ENCODE peak calls at places on chromosomes 16 and 17, in four cellular contexts. T, B, F and E are unnamed samples.

GRCh38 chr17:42118545-42118944 is 2.6 kb downstream of the KAT2A start:
- DNase-seq in T (no peak), F (peak; percentile 58), B (peak; percentile 66), E (peak; percentile 31)

GRCh38 chr17:48612854-48613691 is 2.0 kb downstream of the HOXB8 start:
- DNase-seq in B (peak; percentile 31), T (peak; percentile 67), F (peak; percentile 56), E (peak; percentile 47)

GRCh38 chr17:68378202-68379149 is 78.8 kb downstream of the WIPI1 start:
- DNase-seq in F (no peak), B (peak; percentile 85), T (no peak), E (no peak)

GRCh38 chr16:85028638-85029412 is 1.2 kb downstream of the KIAA0513 start:
- DNase-seq in B (peak; percentile 88), F (peak; percentile 34), T (peak; percentile 30), E (peak; percentile 42)

GRCh38 chr16:66159987-66160386 is 206.5 kb upstream of the CDH5 start:
- DNase-seq in F (no peak), T (no peak), B (no peak), E (no peak)

GRCh38 chr16:82657239-82657638 is 30.5 kb downstream of the CDH13 start:
- DNase-seq in T (no peak), F (no peak), B (no peak), E (no peak)

GRCh38 chr16:66287916-66288315 is 78.6 kb upstream of the CDH5 start:
- DNase-seq in B (no peak), F (no peak), T (no peak), E (no peak)

GRCh38 chr16:48014349-48015135 is 141.3 kb downstream of the ABCC12 start:
- DNase-seq in B (no peak), F (peak; percentile 8), T (no peak), E (no peak)

GRCh38 chr17:34739386-34739785 is 160.0 kb downstream of the TMEM132E start:
- DNase-seq in T (no peak), B (no peak), F (no peak), E (no peak)

GRCh38 chr17:2235792-2236365 is 67.7 kb downstream of the SMG6 start:
- DNase-seq in T (no peak), F (no peak), B (no peak), E (no peak)

GRCh38 chr16:56682703-56683397 is 580 bp downstream of the MT1X start:
- DNase-seq in T (no peak), F (peak; percentile 38), B (peak; percentile 41), E (no peak)

GRCh38 chr17:18332909-18333489 is 17.9 kb downstream of the SMCR8 start:
- DNase-seq in T (no peak), F (no peak), B (no peak), E (no peak)

GRCh38 chr17:8466466-8466865 is 30.8 kb downstream of the NDEL1 start:
- DNase-seq in F (no peak), T (no peak), B (no peak), E (no peak)

GRCh38 chr17:32519769-32520701 is 33.2 kb downstream of the CDK5R1 start:
- DNase-seq in T (no peak), F (no peak), B (peak; percentile 14), E (no peak)

GRCh38 chr17:45740553-45741330 is 43.4 kb upstream of the CRHR1 start:
- DNase-seq in B (no peak), T (no peak), F (peak; percentile 64), E (peak; percentile 65)

GRCh38 chr16:48607056-48607825 is 2.7 kb downstream of the N4BP1 start:
- DNase-seq in T (no peak), F (peak; percentile 21), B (peak; percentile 30), E (no peak)

GRCh38 chr17:58680038-58680369 is 11.8 kb downstream of the TEX14 start:
- DNase-seq in B (no peak), F (peak; percentile 19), T (no peak), E (no peak)

GRCh38 chr17:61379457-61380216 is 20.0 kb upstream of the TBX2 start:
- DNase-seq in F (no peak), T (no peak), B (no peak), E (no peak)

GRCh38 chr17:79490530-79490929 is 120.3 kb downstream of the RBFOX3 start:
- DNase-seq in B (no peak), T (no peak), F (no peak), E (no peak)

GRCh38 chr16:58515125-58515870 is at the start of gene SETD6:
- DNase-seq in T (peak; percentile 70), F (peak; percentile 95), B (peak; percentile 93), E (peak; percentile 92)

GRCh38 chr16:9047689-9048301 is 43.6 kb upstream of the HAPSTR1 start:
- DNase-seq in T (no peak), F (peak; percentile 92), B (peak; percentile 83), E (peak; percentile 57)

DNA sequence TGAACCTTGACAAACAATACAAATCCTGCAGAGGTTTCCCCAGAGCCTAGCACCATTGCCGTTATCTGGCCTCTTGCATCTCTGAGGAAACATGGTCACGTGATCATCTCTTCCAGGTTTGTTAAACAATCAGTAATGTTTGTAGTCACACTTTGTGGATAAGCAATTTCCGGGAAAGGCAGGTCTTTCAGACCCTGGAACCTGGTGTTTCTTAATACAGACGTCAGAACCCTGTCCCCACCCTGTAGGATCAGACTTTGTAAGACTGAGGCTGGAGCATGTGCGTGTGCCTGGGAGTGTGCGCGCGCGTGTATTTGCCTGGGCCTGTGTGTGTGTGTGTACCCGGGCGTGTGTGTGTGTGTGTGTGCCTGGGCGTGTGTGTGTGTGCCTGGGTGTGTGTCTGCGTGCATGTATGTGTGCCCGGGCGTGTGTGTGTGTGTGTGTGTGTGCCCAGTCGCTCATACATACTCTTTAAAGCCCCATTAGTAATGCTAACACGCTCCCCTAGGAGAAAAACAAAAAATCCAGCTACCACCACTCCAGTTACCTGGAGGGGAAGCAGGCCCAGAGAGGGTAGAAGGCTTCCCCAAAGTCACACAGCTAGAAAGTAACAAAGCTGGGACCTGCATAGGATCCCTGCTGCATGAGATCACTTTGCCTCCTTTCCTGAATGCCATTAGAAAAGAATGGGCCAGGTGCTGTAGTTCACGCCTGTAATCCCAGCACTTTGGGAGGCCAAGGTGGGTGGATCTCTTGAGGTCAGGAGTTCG is 5.3 kb downstream of the CTNS start:
- DNase-seq in F (no peak), T (no peak), B (no peak), E (no peak)
- TF ChIP-seq POLR2A in F (no peak), T (no peak), B (no peak), E (no peak)

GRCh38 chr17:75893305-75894048 is 3.3 kb downstream of the TRIM65 start:
- DNase-seq in F (no peak), B (no peak), T (no peak), E (no peak)

GRCh38 chr17:75892556-75893224 is 4.1 kb downstream of the TRIM65 start:
- DNase-seq in F (no peak), B (no peak), T (no peak), E (no peak)

GRCh38 chr17:75894049-75894742 is 2.6 kb downstream of the TRIM65 start:
- DNase-seq in B (no peak), T (no peak), F (no peak), E (no peak)

GRCh38 chr17:75891022-75891604 is 5.6 kb downstream of the TRIM65 start:
- DNase-seq in T (no peak), F (no peak), B (no peak), E (no peak)

GRCh38 chr17:75891605-75892555 is 4.9 kb downstream of the TRIM65 start:
- DNase-seq in T (no peak), B (no peak), F (no peak), E (no peak)
- TF ChIP-seq POLR2A in T (no peak), B (no peak), F (no peak), E (no peak)

DNA sequence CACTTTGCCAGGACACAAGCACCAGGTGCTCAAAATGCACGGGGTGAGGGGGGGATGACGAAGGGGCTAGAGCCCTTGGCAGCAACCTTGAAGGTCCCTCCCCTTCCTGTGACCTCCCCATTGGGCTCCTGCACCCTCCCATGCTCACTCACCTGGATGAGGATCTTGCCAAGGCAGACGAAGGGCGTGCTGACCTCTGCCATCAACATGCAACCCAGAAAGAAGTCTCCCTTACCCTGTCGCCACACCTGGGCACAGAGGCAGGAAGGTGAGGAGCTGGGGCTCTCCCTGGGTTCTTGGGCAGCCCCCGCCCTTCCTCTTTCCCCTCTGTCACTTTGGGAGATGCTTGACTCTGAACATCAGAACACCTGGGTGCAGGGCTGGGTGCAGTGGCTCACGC is 2.6 kb downstream of the C16orf92 start:
- DNase-seq in B (no peak), F (no peak), T (no peak), E (no peak)
- TF ChIP-seq POLR2A in B (no peak), F (no peak), T (no peak), E (no peak)

GRCh38 chr17:3888343-3889171 is 4.3 kb downstream of the CAMKK1 start:
- DNase-seq in F (no peak), B (peak; percentile 62), T (no peak), E (no peak)
- TF ChIP-seq POLR2A in F (no peak), B (no peak), T (no peak), E (no peak)

DNA sequence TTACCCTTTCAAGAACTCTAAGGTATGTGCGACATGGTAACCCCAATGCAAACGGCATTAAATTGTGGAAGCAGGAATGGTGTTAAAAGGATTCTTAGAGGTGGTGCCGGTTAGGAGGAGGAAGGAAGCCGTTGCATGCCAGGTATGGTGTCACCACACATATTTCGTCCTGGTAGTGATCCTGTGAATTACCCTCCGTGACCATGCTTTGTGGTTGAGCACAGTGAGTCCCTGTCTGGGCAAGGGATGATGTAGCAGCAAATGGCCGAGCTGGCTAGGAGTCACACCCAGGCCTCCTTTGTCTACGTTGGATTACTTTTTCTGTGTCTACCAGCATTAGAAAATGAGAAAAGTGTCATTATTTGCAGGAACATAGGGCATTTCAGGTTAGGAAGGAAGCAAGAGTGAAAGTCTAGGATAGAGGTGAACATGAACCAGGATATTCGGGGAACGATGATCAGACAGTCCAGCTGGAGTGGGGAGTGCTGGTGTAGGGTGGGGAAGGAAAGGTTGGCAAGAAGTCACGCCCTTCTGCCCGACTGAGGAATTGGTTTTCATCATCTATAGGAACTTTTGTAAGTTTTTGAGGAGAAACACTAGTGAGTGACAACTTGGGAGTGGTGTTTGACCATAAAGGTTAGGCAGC is 123.5 kb downstream of the PRKCA start:
- DNase-seq in F (no peak), B (no peak), T (no peak), E (no peak)
- TF ChIP-seq POLR2A in F (no peak), B (no peak), T (no peak), E (no peak)